ENCODE peak calls at places on chromosomes 5 and 9, in four cellular contexts. Z, J, U and P are unnamed samples.

GRCh38 chr5:156037151-156037909 is 289.6 kb upstream of the SGCD start:
- DNase-seq in Z (no peak), J (no peak), U (no peak), P (no peak)

GRCh38 chr5:62206150-62206829 is 99.7 kb upstream of the KIF2A start:
- DNase-seq in Z (peak; percentile 15), J (no peak), U (no peak), P (no peak)

GRCh38 chr5:91079037-91079436 is 304.1 kb downstream of the ARRDC3 start:
- DNase-seq in Z (peak; percentile 94), J (no peak), U (no peak), P (no peak)

GRCh38 chr9:85248514-85249312 is 493.0 kb downstream of the AGTPBP1 start:
- DNase-seq in Z (no peak), J (no peak), U (no peak), P (no peak)

GRCh38 chr9:117095116-117095515 is 319.7 kb downstream of the ASTN2 start:
- DNase-seq in Z (no peak), J (no peak), U (no peak), P (no peak)

GRCh38 chr5:81748556-81748955 is 2.3 kb downstream of the SSBP2 start:
- DNase-seq in Z (peak; percentile 19), J (no peak), U (no peak), P (peak; percentile 33)

GRCh38 chr9:97046228-97046627 is 7.3 kb upstream of the CTSV start:
- DNase-seq in Z (no peak), J (no peak), U (peak; percentile 90), P (no peak)

GRCh38 chr9:72292184-72292787 is 72.7 kb downstream of the ZFAND5 start:
- DNase-seq in Z (peak; percentile 86), J (peak; percentile 27), U (no peak), P (peak; percentile 34)

GRCh38 chr5:133706732-133707430 is 94.5 kb upstream of the FSTL4 start:
- DNase-seq in Z (no peak), J (no peak), U (no peak), P (no peak)

GRCh38 chr9:4674783-4675182 is 4.6 kb upstream of the CDC37L1 start:
- DNase-seq in Z (peak; percentile 95), J (no peak), U (no peak), P (no peak)

GRCh38 chr5:60340326-60340725 is 359.6 kb downstream of the DEPDC1B start:
- DNase-seq in Z (no peak), J (no peak), U (no peak), P (no peak)

GRCh38 chr5:57804007-57804444 is 321.4 kb upstream of the ACTBL2 start:
- DNase-seq in Z (peak; percentile 93), J (no peak), U (no peak), P (no peak)

GRCh38 chr9:83312543-83312942 is 225.7 kb downstream of the FRMD3 start:
- DNase-seq in Z (no peak), J (no peak), U (no peak), P (no peak)

GRCh38 chr5:142364251-142365145 is 39.7 kb upstream of the SPRY4 start:
- DNase-seq in Z (no peak), J (no peak), U (peak; percentile 92), P (no peak)

GRCh38 chr5:57302164-57302563 is 128.3 kb downstream of the GPBP1 start:
- DNase-seq in Z (no peak), J (no peak), U (no peak), P (no peak)

GRCh38 chr9:97067490-97067889 is 28.5 kb upstream of the CTSV start:
- DNase-seq in Z (no peak), J (no peak), U (no peak), P (no peak)

GRCh38 chr5:135085936-135086235 is 51.9 kb upstream of the PITX1 start:
- DNase-seq in Z (no peak), J (no peak), U (no peak), P (no peak)

GRCh38 chr5:148961261-148962199 is 101.3 kb downstream of the SH3TC2 start:
- DNase-seq in Z (no peak), J (no peak), U (no peak), P (no peak)

GRCh38 chr5:133203317-133204305 is 151.8 kb downstream of the HSPA4 start:
- DNase-seq in Z (no peak), J (no peak), U (no peak), P (no peak)

GRCh38 chr5:33631139-33631538 is 190.4 kb downstream of the TARS1 start:
- DNase-seq in Z (no peak), J (no peak), U (no peak), P (no peak)

GRCh38 chr9:70076678-70077077 is 33.0 kb downstream of the MAMDC2 start:
- DNase-seq in Z (no peak), J (no peak), U (no peak), P (no peak)
- H3K4me1 ChIP-seq in Z (peaks cover 24% of the 10 kb centered on the region), J (no peaks in the 10 kb centered on the region), U (no peaks in the 10 kb centered on the region), P (no peaks in the 10 kb centered on the region)

DNA sequence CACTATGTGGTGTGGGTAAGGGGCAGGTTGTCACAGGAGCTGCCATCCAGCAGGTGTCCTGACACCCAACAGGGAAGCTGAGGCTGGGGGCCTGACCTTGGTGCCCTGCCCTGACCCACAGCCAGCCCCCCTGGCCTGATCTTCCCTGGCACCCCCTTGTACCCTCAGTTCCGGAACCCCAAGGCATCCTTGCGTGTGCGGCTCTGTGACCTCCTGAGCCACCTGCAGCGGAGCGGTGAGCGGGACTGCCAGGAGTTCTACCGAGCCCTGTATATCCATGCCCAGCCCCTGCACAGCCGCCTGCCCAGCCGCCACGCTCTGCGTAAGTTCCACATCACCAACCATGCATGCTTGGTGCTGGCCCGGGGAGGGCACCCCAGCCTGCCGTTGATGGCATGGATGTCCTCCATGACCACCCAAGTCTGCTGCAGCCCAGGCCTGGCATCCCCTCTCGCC is 14.4 kb downstream of the CARD19 start:
- DNase-seq in Z (no peak), J (no peak), U (peak; percentile 71), P (no peak)
- H3K4me1 ChIP-seq in Z (peaks cover 7% of the 10 kb centered on the region), J (peaks cover 25% of the 10 kb centered on the region), U (peaks cover 2% of the 10 kb centered on the region), P (peaks cover 36% of the 10 kb centered on the region)

GRCh38 chr9:87556821-87557220 is 59.2 kb downstream of the DAPK1 start:
- DNase-seq in Z (no peak), J (no peak), U (peak; percentile 77), P (peak; percentile 32)

GRCh38 chr9:87554177-87554940 is 56.7 kb downstream of the DAPK1 start:
- DNase-seq in Z (peak; percentile 83), J (no peak), U (no peak), P (peak; percentile 24)

GRCh38 chr9:87557996-87558395 is 60.3 kb downstream of the DAPK1 start:
- DNase-seq in Z (peak; percentile 17), J (no peak), U (no peak), P (no peak)

GRCh38 chr9:87554976-87555375 is 57.3 kb downstream of the DAPK1 start:
- DNase-seq in Z (no peak), J (no peak), U (no peak), P (no peak)

DNA sequence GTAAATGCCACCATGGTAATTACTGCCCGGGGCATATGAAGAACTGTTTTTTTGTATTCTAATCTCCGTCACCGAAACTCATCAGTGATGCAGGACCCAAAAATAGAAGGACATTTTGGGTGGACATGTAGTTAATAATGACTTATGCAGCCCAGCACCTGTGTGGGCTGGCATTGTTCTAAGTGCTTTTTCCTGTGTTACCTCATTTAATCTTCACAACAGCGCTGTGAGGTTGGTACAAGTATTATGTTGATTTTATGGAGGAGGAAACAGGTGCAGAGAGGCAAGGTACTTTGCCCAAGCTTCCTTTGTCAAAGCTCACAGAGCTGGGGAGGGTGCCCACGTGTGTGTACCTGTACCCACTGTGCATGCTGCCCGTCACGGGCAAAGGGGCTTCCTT is 58.4 kb downstream of the DAPK1 start:
- DNase-seq in Z (no peak), J (no peak), U (no peak), P (peak; percentile 90)
- H3K4me1 ChIP-seq in Z (peaks cover 16% of the 10 kb centered on the region), J (no peaks in the 10 kb centered on the region), U (peaks cover 15% of the 10 kb centered on the region), P (peaks cover 68% of the 10 kb centered on the region)

DNA sequence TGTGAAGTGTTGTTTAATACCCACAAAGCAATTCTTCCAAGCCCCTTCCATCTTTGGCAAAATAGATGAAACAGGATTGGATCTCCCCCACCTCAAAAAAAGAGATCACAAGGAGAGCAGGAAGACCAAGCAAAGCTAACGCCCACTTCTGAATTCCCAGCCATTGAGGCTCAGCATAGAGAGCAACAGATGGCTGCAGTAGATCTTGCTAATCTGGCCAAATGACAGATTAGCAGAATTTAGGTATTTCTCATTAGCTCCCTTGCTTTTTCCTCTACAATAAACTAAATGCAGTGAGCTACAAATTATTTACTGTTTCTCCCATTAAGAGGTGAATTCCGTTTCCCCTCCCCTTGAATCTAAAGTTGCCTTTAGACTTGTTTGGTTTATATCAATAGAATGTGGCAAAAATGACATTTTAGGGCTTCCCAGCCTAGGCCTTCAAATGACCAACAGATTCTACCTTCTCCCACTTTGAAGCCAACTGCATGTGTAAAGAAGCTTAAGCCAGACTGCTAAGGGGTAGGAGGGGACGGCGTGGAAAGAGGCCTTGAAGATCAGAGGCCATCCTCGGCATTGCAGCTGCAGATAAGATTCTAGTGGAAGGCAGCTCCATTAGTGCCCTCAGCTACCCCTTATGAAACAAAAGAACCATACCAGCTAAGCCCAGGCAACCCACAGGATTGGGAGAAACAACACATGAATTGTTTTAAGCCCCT is 56.8 kb upstream of the CPEB4 start:
- DNase-seq in Z (no peak), J (no peak), U (no peak), P (peak; percentile 50)
- H3K4me1 ChIP-seq in Z (no peaks in the 10 kb centered on the region), J (no peaks in the 10 kb centered on the region), U (peaks cover 36% of the 10 kb centered on the region), P (peaks cover 80% of the 10 kb centered on the region)

DNA sequence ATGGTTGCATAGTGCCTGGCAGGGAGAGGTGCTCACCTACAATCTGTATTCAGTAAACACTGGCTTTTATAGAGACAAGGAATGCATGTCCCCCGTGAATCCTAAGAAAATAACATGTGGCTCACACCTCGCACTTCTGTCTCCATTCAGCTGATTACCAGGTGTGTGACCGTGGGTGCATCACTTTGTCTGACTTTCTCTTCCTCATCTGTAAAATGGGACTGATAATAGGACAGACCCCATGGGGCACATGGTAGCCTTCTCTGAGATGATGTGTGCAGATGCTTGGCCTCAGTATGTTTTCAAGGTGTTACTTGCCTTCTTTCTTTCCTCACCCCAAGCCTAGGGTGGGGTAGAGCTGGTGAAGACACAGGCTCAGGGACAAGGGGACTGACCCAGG is 6.3 kb downstream of the CXXC5 start:
- DNase-seq in Z (no peak), J (no peak), U (no peak), P (peak; percentile 65)
- H3K4me1 ChIP-seq in Z (peaks cover 82% of the 10 kb centered on the region), J (peaks cover 17% of the 10 kb centered on the region), U (peaks cover 72% of the 10 kb centered on the region), P (peaks cover 87% of the 10 kb centered on the region)

GRCh38 chr9:101434990-101435389 is 584 bp downstream of the ALDOB start:
- DNase-seq in Z (no peak), J (no peak), U (no peak), P (no peak)
- H3K4me1 ChIP-seq in Z (no peaks in the 10 kb centered on the region), J (no peaks in the 10 kb centered on the region), U (no peaks in the 10 kb centered on the region), P (peaks cover 6% of the 10 kb centered on the region)

GRCh38 chr9:104914458-104914857 is 13.5 kb downstream of the ABCA1 start:
- DNase-seq in Z (no peak), J (no peak), U (no peak), P (no peak)

GRCh38 chr9:104915049-104915448 is 12.9 kb downstream of the ABCA1 start:
- DNase-seq in Z (no peak), J (no peak), U (no peak), P (no peak)

GRCh38 chr9:104912606-104913005 is 15.3 kb downstream of the ABCA1 start:
- DNase-seq in Z (no peak), J (no peak), U (no peak), P (no peak)

GRCh38 chr9:104907278-104907951 is 20.5 kb downstream of the ABCA1 start:
- DNase-seq in Z (peak; percentile 64), J (no peak), U (no peak), P (no peak)

GRCh38 chr9:104911029-104911607 is 16.8 kb downstream of the ABCA1 start:
- DNase-seq in Z (peak; percentile 43), J (no peak), U (no peak), P (peak; percentile 41)
- H3K4me1 ChIP-seq in Z (peaks cover 86% of the 10 kb centered on the region), J (no peaks in the 10 kb centered on the region), U (peaks cover 9% of the 10 kb centered on the region), P (peaks cover 77% of the 10 kb centered on the region)

GRCh38 chr9:114382951-114383865 is 4.6 kb downstream of the AKNA start:
- DNase-seq in Z (peak; percentile 67), J (no peak), U (peak; percentile 87), P (no peak)
- H3K4me1 ChIP-seq in Z (peaks cover 56% of the 10 kb centered on the region), J (peaks cover 70% of the 10 kb centered on the region), U (peaks cover 30% of the 10 kb centered on the region), P (peaks cover 63% of the 10 kb centered on the region)